ENCODE peak calls at places on chromosomes 1 and 21, in nine cellular contexts. H, F, E, D, M, Z, W, T and R are unnamed samples.

GRCh38 chr1:202691846-202692245 is 18.4 kb downstream of the SYT2 start:
- DNase-seq in D (no peak), F (no peak), T (no peak), H (no peak), M (no peak), W (no peak), Z (no peak), E (no peak), R (no peak)

GRCh38 chr1:176857632-176858031 is 306.9 kb downstream of the ASTN1 start:
- DNase-seq in T (no peak), Z (no peak), H (no peak), M (no peak), E (no peak), D (peak), F (no peak), W (peak), R (no peak)

GRCh38 chr21:42060166-42060565 is 11.0 kb upstream of the UMODL1 start:
- DNase-seq in F (no peak), W (no peak), H (no peak), T (no peak), E (no peak), Z (no peak), D (no peak), M (no peak), R (no peak)

GRCh38 chr1:203039609-203040517 is 13.6 kb downstream of the PPFIA4 start:
- DNase-seq in E (no peak), D (peak), M (no peak), H (no peak), Z (no peak), F (peak), T (peak), W (peak), R (no peak)

GRCh38 chr1:184881941-184882648 is 92.2 kb downstream of the NIBAN1 start:
- DNase-seq in D (peak), H (no peak), T (no peak), M (no peak), Z (no peak), F (no peak), W (no peak), E (peak), R (no peak)

GRCh38 chr1:150513275-150513885 is 2.2 kb upstream of the FALEC start:
- DNase-seq in M (no peak), T (no peak), Z (no peak), E (no peak), F (no peak), W (no peak), H (no peak), D (peak), R (no peak)

GRCh38 chr1:150165622-150166612 is 16.2 kb downstream of the PLEKHO1 start:
- DNase-seq in Z (no peak), W (peak), E (no peak), F (peak), D (peak), M (peak), T (peak), H (peak), R (no peak)

GRCh38 chr21:33449650-33450049 is 30.1 kb downstream of the TMEM50B start:
- DNase-seq in H (no peak), M (no peak), F (no peak), E (no peak), T (peak), Z (no peak), W (no peak), D (no peak), R (no peak)

GRCh38 chr1:92922378-92923035 is 38.8 kb downstream of the DIPK1A start:
- DNase-seq in W (no peak), Z (peak), M (no peak), H (no peak), D (no peak), T (no peak), E (peak), F (no peak), R (peak)

GRCh38 chr1:239772456-239772855 is 319.2 kb upstream of the FMN2 start:
- DNase-seq in H (no peak), T (no peak), W (peak), M (no peak), Z (no peak), F (no peak), D (no peak), E (no peak), R (no peak)

GRCh38 chr1:41589395-41589794 is 104.9 kb upstream of the EDN2 start:
- DNase-seq in D (no peak), T (no peak), H (no peak), M (no peak), F (no peak), E (no peak), W (no peak), Z (no peak), R (no peak)

DNA sequence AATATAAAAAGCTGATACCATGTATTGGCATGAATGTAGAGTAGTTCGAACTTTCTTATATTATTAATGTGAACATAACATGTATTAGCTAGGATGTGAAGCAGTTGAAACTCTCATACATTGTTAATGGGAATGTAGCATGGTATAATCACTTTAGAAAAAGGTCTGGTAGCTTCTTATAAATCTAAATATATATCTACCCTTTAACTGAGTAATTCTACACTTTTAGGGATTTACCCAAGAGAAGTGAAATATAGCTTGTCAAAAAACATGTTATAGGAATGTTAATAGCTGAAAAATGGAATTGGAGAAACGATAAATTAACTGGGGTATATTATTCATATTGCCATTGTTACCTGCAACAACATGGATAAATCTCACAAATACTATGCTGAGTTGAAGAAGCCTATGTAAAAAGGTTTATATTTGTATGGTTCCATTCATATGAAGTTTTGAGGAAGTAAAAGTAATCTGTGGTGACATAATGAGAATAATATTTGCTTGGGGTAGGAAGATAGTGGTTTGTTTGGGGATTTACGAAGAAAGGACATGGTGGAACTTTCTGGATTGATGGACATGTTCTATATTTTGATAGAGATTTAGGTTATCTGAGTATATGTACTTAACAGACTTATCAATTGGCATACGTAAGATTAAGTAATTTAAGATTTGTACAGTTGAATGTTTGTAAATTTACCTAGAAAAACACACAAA is 76.6 kb downstream of the MAST2 start:
- DNase-seq in M (no peak), H (no peak), F (no peak), T (no peak), Z (no peak), E (no peak), D (no peak), W (no peak), R (no peak)
- H3K4me3 ChIP-seq in M (no peak), H (no peak), F (no peak), T (no peak), Z (no peak), E (no peak), D (no peak), W (no peak), R (no peak)

GRCh38 chr1:172609528-172609927 is 49.4 kb upstream of the FASLG start:
- DNase-seq in M (no peak), E (no peak), W (peak), Z (no peak), F (peak), T (no peak), D (peak), H (no peak), R (no peak)
- TF ChIP-seq CTCF in M (peak), E (peak), W (peak), Z (peak), F (peak), T (peak), D (peak), H (no peak), R (peak)

GRCh38 chr1:206907304-206907991 is 10.2 kb downstream of the IL24 start:
- DNase-seq in H (no peak), E (no peak), M (no peak), Z (no peak), W (no peak), T (peak), D (no peak), F (peak), R (no peak)

GRCh38 chr1:206909883-206910318 is 11.8 kb downstream of the FCMR start:
- DNase-seq in D (no peak), W (no peak), E (no peak), M (no peak), Z (no peak), H (no peak), T (no peak), F (no peak), R (no peak)

GRCh38 chr1:206911064-206911663 is 10.6 kb downstream of the FCMR start:
- DNase-seq in H (no peak), Z (no peak), T (peak), E (peak), M (no peak), F (peak), D (peak), W (peak), R (peak)

GRCh38 chr1:206908038-206908437 is 10.8 kb downstream of the IL24 start:
- DNase-seq in H (no peak), Z (no peak), D (no peak), W (peak), F (no peak), E (no peak), M (no peak), T (no peak), R (no peak)

GRCh38 chr1:206909167-206909882 is 12.1 kb downstream of the IL24 start:
- DNase-seq in Z (no peak), E (no peak), H (peak), T (peak), D (peak), F (peak), W (peak), M (peak), R (no peak)
- H3K4me3 ChIP-seq in Z (peak), E (peak), H (peak), T (peak), D (peak), F (peak), W (peak), M (peak), R (peak)

GRCh38 chr1:8439015-8439702 is 121.2 kb downstream of the SLC45A1 start:
- DNase-seq in D (peak), H (peak), Z (peak), F (peak), T (peak), M (peak), W (no peak), E (peak), R (peak)
- TF ChIP-seq CTCF in D (peak), H (no peak), Z (peak), F (peak), T (peak), M (no peak), W (no peak), E (no peak), R (peak)